ENCODE peak calls at places on chromosomes 2 and 18, in five cellular contexts. One of them, this sample, is unnamed.

GRCh38 chr18:50866765-50867164 is 12.2 kb upstream of the ME2 start:
- DNase-seq in H9: no peak
- DNase-seq in H1: no peak
- DNase-seq in trophoblast cell: no peak
- DNase-seq in mesenchymal stem cell: no peak
- DNase-seq in this sample: no peak

GRCh38 chr2:181910028-181910763 is 18.7 kb downstream of the ITPRID2 start:
- DNase-seq in H9: no peak
- DNase-seq in H1: no peak
- DNase-seq in trophoblast cell: no peak
- DNase-seq in mesenchymal stem cell: no peak
- DNase-seq in this sample: no peak

GRCh38 chr2:173881466-173881865 is 83.7 kb downstream of the SP3 start:
- DNase-seq in H9: no peak
- DNase-seq in H1: no peak
- DNase-seq in trophoblast cell: no peak
- DNase-seq in mesenchymal stem cell: no peak
- DNase-seq in this sample: no peak

GRCh38 chr2:156350374-156351142 is 18.0 kb upstream of the NR4A2 start:
- DNase-seq in H9: no peak
- DNase-seq in H1: no peak
- DNase-seq in trophoblast cell: no peak
- DNase-seq in mesenchymal stem cell: no peak
- DNase-seq in this sample: no peak

GRCh38 chr18:80253871-80254492 is 6.7 kb upstream of the PARD6G start:
- DNase-seq in H9: no peak
- DNase-seq in H1: peak
- DNase-seq in trophoblast cell: no peak
- DNase-seq in mesenchymal stem cell: no peak
- DNase-seq in this sample: no peak

GRCh38 chr2:18949871-18950597 is 360.7 kb upstream of the NT5C1B start:
- DNase-seq in H9: no peak
- DNase-seq in H1: no peak
- DNase-seq in trophoblast cell: peak
- DNase-seq in mesenchymal stem cell: peak
- DNase-seq in this sample: no peak

GRCh38 chr18:80104364-80104779 is 4.7 kb upstream of the ADNP2 start:
- DNase-seq in H9: peak
- DNase-seq in H1: peak
- DNase-seq in trophoblast cell: no peak
- DNase-seq in mesenchymal stem cell: peak
- DNase-seq in this sample: no peak

GRCh38 chr18:48605408-48605845 is 66.6 kb downstream of the CTIF start:
- DNase-seq in H9: peak
- DNase-seq in H1: peak
- DNase-seq in trophoblast cell: no peak
- DNase-seq in mesenchymal stem cell: peak
- DNase-seq in this sample: no peak

GRCh38 chr18:79583426-79583825 is 96.2 kb upstream of the CTDP1 start:
- DNase-seq in H9: no peak
- DNase-seq in H1: no peak
- DNase-seq in trophoblast cell: no peak
- DNase-seq in mesenchymal stem cell: no peak
- DNase-seq in this sample: no peak

GRCh38 chr2:42493885-42494433 is at the start of gene KCNG3:
- DNase-seq in H9: peak
- DNase-seq in H1: peak
- DNase-seq in trophoblast cell: peak
- DNase-seq in mesenchymal stem cell: peak
- DNase-seq in this sample: peak

GRCh38 chr2:191637182-191638078 is 40.5 kb upstream of the NABP1 start:
- DNase-seq in H9: no peak
- DNase-seq in H1: no peak
- DNase-seq in trophoblast cell: peak
- DNase-seq in mesenchymal stem cell: peak
- DNase-seq in this sample: no peak

GRCh38 chr2:174821628-174822027 is 57.4 kb upstream of the CHRNA1 start:
- DNase-seq in H9: no peak
- DNase-seq in H1: no peak
- DNase-seq in trophoblast cell: no peak
- DNase-seq in mesenchymal stem cell: no peak
- DNase-seq in this sample: no peak

GRCh38 chr2:39508243-39508642 is 71.2 kb upstream of the MAP4K3 start:
- DNase-seq in H9: no peak
- DNase-seq in H1: no peak
- DNase-seq in trophoblast cell: no peak
- DNase-seq in mesenchymal stem cell: peak
- DNase-seq in this sample: no peak

GRCh38 chr18:3012306-3012919 is 531 bp downstream of the LPIN2 start:
- DNase-seq in H9: peak
- DNase-seq in H1: peak
- DNase-seq in trophoblast cell: no peak
- DNase-seq in mesenchymal stem cell: peak
- DNase-seq in this sample: no peak

GRCh38 chr2:152440460-152440859 is 105.5 kb downstream of the FMNL2 start:
- DNase-seq in H9: no peak
- DNase-seq in H1: no peak
- DNase-seq in trophoblast cell: no peak
- DNase-seq in mesenchymal stem cell: no peak
- DNase-seq in this sample: no peak

GRCh38 chr2:128277961-128278681 is 40.5 kb downstream of the HS6ST1 start:
- DNase-seq in H9: peak
- DNase-seq in H1: no peak
- DNase-seq in trophoblast cell: peak
- DNase-seq in mesenchymal stem cell: no peak
- DNase-seq in this sample: no peak

GRCh38 chr2:199136681-199137080 is 321.1 kb downstream of the SATB2 start:
- DNase-seq in H9: no peak
- DNase-seq in H1: no peak
- DNase-seq in trophoblast cell: no peak
- DNase-seq in mesenchymal stem cell: peak
- DNase-seq in this sample: no peak

GRCh38 chr2:109690822-109691541 is 76.8 kb downstream of the SOWAHC start:
- DNase-seq in H9: no peak
- DNase-seq in H1: no peak
- DNase-seq in trophoblast cell: peak
- DNase-seq in mesenchymal stem cell: peak
- DNase-seq in this sample: no peak

GRCh38 chr2:14140009-14140408 is 492.5 kb upstream of the LRATD1 start:
- DNase-seq in H9: no peak
- DNase-seq in H1: peak
- DNase-seq in trophoblast cell: no peak
- DNase-seq in mesenchymal stem cell: no peak
- DNase-seq in this sample: no peak

GRCh38 chr2:74053959-74054715 is 69.4 kb downstream of the TET3 start:
- DNase-seq in H9: no peak
- DNase-seq in H1: no peak
- DNase-seq in trophoblast cell: peak
- DNase-seq in mesenchymal stem cell: no peak
- DNase-seq in this sample: no peak

GRCh38 chr2:236568068-236568921 is 1.3 kb upstream of the ACKR3 start:
- DNase-seq in H9: no peak
- DNase-seq in H1: peak
- DNase-seq in trophoblast cell: peak
- DNase-seq in mesenchymal stem cell: peak
- DNase-seq in this sample: no peak

GRCh38 chr2:232976666-232977437 is 36.2 kb downstream of the NGEF start:
- DNase-seq in H9: no peak
- DNase-seq in H1: no peak
- DNase-seq in trophoblast cell: no peak
- DNase-seq in mesenchymal stem cell: no peak
- DNase-seq in this sample: no peak

GRCh38 chr2:163368655-163369054 is 367.2 kb downstream of the FIGN start:
- DNase-seq in H9: no peak
- DNase-seq in H1: no peak
- DNase-seq in trophoblast cell: no peak
- DNase-seq in mesenchymal stem cell: no peak
- DNase-seq in this sample: no peak

GRCh38 chr2:178194600-178195389 is 483 bp downstream of the OSBPL6 start:
- DNase-seq in H9: peak
- DNase-seq in H1: peak
- DNase-seq in trophoblast cell: peak
- DNase-seq in mesenchymal stem cell: peak
- DNase-seq in this sample: peak

GRCh38 chr2:121085801-121086200 is 199.2 kb downstream of the TFCP2L1 start:
- DNase-seq in H9: no peak
- DNase-seq in H1: no peak
- DNase-seq in trophoblast cell: no peak
- DNase-seq in mesenchymal stem cell: no peak
- DNase-seq in this sample: no peak

GRCh38 chr2:174343638-174344455 is 9.1 kb downstream of the SP9 start:
- DNase-seq in H9: no peak
- DNase-seq in H1: peak
- DNase-seq in trophoblast cell: no peak
- DNase-seq in mesenchymal stem cell: peak
- DNase-seq in this sample: peak

GRCh38 chr2:213086050-213086449 is 65.4 kb downstream of the IKZF2 start:
- DNase-seq in H9: no peak
- DNase-seq in H1: no peak
- DNase-seq in trophoblast cell: no peak
- DNase-seq in mesenchymal stem cell: no peak
- DNase-seq in this sample: no peak

DNA sequence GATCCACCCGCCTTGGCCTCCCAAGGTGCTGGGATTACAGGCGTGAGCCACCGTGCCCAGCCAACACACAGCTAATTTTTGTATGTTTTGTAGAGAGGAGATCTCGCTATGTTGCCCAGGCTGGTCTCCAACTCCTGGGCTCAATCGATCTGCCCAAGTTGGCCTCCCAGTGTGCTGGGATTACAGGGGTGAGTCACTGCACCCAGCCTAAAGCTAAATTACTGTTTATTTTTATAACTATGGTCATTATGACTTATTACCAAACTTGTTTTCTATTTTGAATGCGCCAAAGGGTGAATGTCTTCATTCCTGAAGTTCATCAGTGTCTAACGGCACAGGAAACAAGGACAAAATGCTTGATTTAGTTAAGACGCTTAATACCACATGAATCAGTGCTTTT is 38.9 kb upstream of the GREB1L start:
- DNase-seq in H9: no peak
- DNase-seq in H1: peak
- DNase-seq in trophoblast cell: no peak
- DNase-seq in mesenchymal stem cell: no peak
- DNase-seq in this sample: no peak
- H2BK12ac ChIP-seq in H9: no peak
- H2BK12ac ChIP-seq in H1: no peak
- H2BK12ac ChIP-seq in trophoblast cell: no peak
- H2BK12ac ChIP-seq in mesenchymal stem cell: no peak
- H2BK12ac ChIP-seq in this sample: no peak

GRCh38 chr2:222655748-222656543 is at the start of gene FARSB:
- DNase-seq in H9: peak
- DNase-seq in H1: peak
- DNase-seq in trophoblast cell: peak
- DNase-seq in mesenchymal stem cell: peak
- DNase-seq in this sample: peak

GRCh38 chr2:222652856-222653255 is 3.0 kb downstream of the FARSB start:
- DNase-seq in H9: no peak
- DNase-seq in H1: no peak
- DNase-seq in trophoblast cell: no peak
- DNase-seq in mesenchymal stem cell: no peak
- DNase-seq in this sample: no peak

GRCh38 chr2:222653280-222653679 is 2.6 kb downstream of the FARSB start:
- DNase-seq in H9: no peak
- DNase-seq in H1: no peak
- DNase-seq in trophoblast cell: no peak
- DNase-seq in mesenchymal stem cell: no peak
- DNase-seq in this sample: no peak

GRCh38 chr2:222655406-222655747 is 515 bp downstream of the FARSB start:
- DNase-seq in H9: no peak
- DNase-seq in H1: no peak
- DNase-seq in trophoblast cell: no peak
- DNase-seq in mesenchymal stem cell: peak
- DNase-seq in this sample: no peak

GRCh38 chr2:222656544-222657446 is 903 bp upstream of the FARSB start:
- DNase-seq in H9: no peak
- DNase-seq in H1: no peak
- DNase-seq in trophoblast cell: no peak
- DNase-seq in mesenchymal stem cell: no peak
- DNase-seq in this sample: no peak
- H2BK5ac ChIP-seq in H9: no peak
- H2BK5ac ChIP-seq in H1: peak
- H2BK5ac ChIP-seq in trophoblast cell: no peak
- H2BK5ac ChIP-seq in mesenchymal stem cell: no peak
- H2BK5ac ChIP-seq in this sample: no peak

GRCh38 chr2:47344890-47345583 is 57.9 kb upstream of the MSH2 start:
- DNase-seq in H9: peak
- DNase-seq in H1: peak
- DNase-seq in trophoblast cell: peak
- DNase-seq in mesenchymal stem cell: peak
- DNase-seq in this sample: peak

GRCh38 chr2:47336259-47337238 is 66.4 kb upstream of the MSH2 start:
- DNase-seq in H9: no peak
- DNase-seq in H1: no peak
- DNase-seq in trophoblast cell: peak
- DNase-seq in mesenchymal stem cell: no peak
- DNase-seq in this sample: no peak

GRCh38 chr2:47345584-47345913 is 57.4 kb upstream of the MSH2 start:
- DNase-seq in H9: no peak
- DNase-seq in H1: no peak
- DNase-seq in trophoblast cell: no peak
- DNase-seq in mesenchymal stem cell: no peak
- DNase-seq in this sample: no peak

GRCh38 chr2:47334356-47335136 is 68.4 kb upstream of the MSH2 start:
- DNase-seq in H9: peak
- DNase-seq in H1: peak
- DNase-seq in trophoblast cell: no peak
- DNase-seq in mesenchymal stem cell: no peak
- DNase-seq in this sample: peak

GRCh38 chr2:47339745-47340541 is 63.0 kb upstream of the MSH2 start:
- DNase-seq in H9: no peak
- DNase-seq in H1: no peak
- DNase-seq in trophoblast cell: peak
- DNase-seq in mesenchymal stem cell: peak
- DNase-seq in this sample: no peak
- H3K4me2 ChIP-seq in H9: no peak
- H3K4me2 ChIP-seq in H1: no peak
- H3K4me2 ChIP-seq in trophoblast cell: peak
- H3K4me2 ChIP-seq in mesenchymal stem cell: no peak
- H3K4me2 ChIP-seq in this sample: no peak

DNA sequence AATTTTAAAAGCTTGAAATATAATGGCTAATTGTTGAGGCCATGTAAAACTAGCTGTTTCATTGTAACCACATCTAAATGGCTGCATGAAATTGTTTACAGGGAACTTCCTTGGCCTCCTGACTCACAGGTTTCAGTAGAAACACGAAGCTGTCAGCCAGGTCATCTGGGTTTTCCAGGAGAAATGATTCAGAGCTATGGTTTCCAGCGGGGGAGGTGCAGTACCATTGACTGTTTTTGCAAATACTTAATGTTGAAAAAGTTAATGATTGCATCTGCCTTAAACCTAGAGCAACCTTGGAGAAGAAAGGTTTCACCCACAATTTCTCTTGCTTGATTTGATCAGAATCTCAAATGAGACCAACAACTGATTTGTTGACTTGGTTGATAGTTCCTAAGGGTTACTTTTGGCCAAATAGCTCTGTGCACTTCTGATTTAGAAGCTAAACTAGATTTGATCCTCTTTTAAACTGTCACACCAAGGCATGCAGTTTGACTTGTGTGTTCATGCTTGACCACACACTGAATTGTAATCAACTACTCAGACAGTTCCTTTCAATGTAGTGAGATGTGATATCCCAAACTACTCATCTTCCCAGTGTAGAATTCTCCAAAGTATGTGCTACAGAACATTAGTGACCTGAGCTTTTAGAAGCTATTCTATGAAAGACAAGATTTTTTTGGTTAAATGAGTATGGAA is 193.4 kb upstream of the CHST9 start:
- DNase-seq in H9: no peak
- DNase-seq in H1: no peak
- DNase-seq in trophoblast cell: peak
- DNase-seq in mesenchymal stem cell: peak
- DNase-seq in this sample: no peak
- H2BK12ac ChIP-seq in H9: no peak
- H2BK12ac ChIP-seq in H1: no peak
- H2BK12ac ChIP-seq in trophoblast cell: no peak
- H2BK12ac ChIP-seq in mesenchymal stem cell: no peak
- H2BK12ac ChIP-seq in this sample: no peak

This sample was measured in neuronal stem cell.